ENCODE peak calls at places on chromosomes 16 and 17, in seven cellular contexts. Y is pancreas, L is Calu3, R is adrenal gland, T is fibroblast of pulmonary artery, M is upper lobe of right lung, O is cardiac muscle cell. V is an unnamed sample.

GRCh38 chr16:84561291-84561690 is 56.6 kb downstream of the COTL1 start:
- DNase-seq in Y (no peak), L (no peak), R (no peak), T (no peak), M (no peak), O (no peak), V (no peak)

GRCh38 chr16:84143784-84144199 is 1.2 kb downstream of the HSDL1 start:
- DNase-seq in Y (no peak), L (no peak), R (peak), T (peak), M (no peak), O (peak), V (no peak)

GRCh38 chr17:56505154-56505756 is 88.2 kb upstream of the NOG start:
- DNase-seq in Y (no peak), L (no peak), R (no peak), T (no peak), M (no peak), O (no peak), V (no peak)

GRCh38 chr17:30211371-30211770 is 24.1 kb downstream of the SLC6A4 start:
- DNase-seq in Y (no peak), L (no peak), R (no peak), T (no peak), M (no peak), O (no peak), V (no peak)

GRCh38 chr17:75069783-75070182 is 18.0 kb upstream of the SLC16A5 start:
- DNase-seq in Y (no peak), L (peak), R (peak), T (no peak), M (no peak), O (no peak), V (no peak)

GRCh38 chr17:80717661-80718060 is 173.0 kb downstream of the RPTOR start:
- DNase-seq in Y (no peak), L (no peak), R (no peak), T (no peak), M (no peak), O (no peak), V (no peak)

GRCh38 chr17:6686026-6686425 is 27.1 kb downstream of the SLC13A5 start:
- DNase-seq in Y (no peak), L (no peak), R (no peak), T (no peak), M (no peak), O (no peak), V (no peak)

GRCh38 chr17:35373984-35374765 is 754 bp upstream of the SLFN11 start:
- DNase-seq in Y (peak), L (peak), R (peak), T (peak), M (peak), O (peak), V (no peak)

GRCh38 chr16:61654962-61655361 is 381.3 kb downstream of the CDH8 start:
- DNase-seq in Y (no peak), L (no peak), R (no peak), T (no peak), M (no peak), O (no peak), V (no peak)

GRCh38 chr16:51164167-51164566 is 13.1 kb upstream of the SALL1 start:
- DNase-seq in Y (no peak), L (peak), R (no peak), T (no peak), M (no peak), O (no peak), V (no peak)

GRCh38 chr17:20612635-20613034 is 33.1 kb downstream of the CDRT15L2 start:
- DNase-seq in Y (no peak), L (no peak), R (no peak), T (no peak), M (peak), O (no peak), V (no peak)

GRCh38 chr16:73054131-73054496 is 6.2 kb upstream of the ZFHX3 start:
- DNase-seq in Y (no peak), L (no peak), R (no peak), T (no peak), M (no peak), O (peak), V (no peak)

GRCh38 chr17:77189148-77189547 is 48.4 kb downstream of the SEC14L1 start:
- DNase-seq in Y (no peak), L (no peak), R (no peak), T (no peak), M (no peak), O (no peak), V (no peak)

GRCh38 chr16:64659863-64660262 is 462.0 kb downstream of the CDH11 start:
- DNase-seq in Y (no peak), L (no peak), R (no peak), T (no peak), M (no peak), O (no peak), V (no peak)

GRCh38 chr16:10367616-10368188 is 18.2 kb upstream of the ATF7IP2 start:
- DNase-seq in Y (no peak), L (no peak), R (peak), T (no peak), M (no peak), O (no peak), V (no peak)

GRCh38 chr16:66265106-66265415 is 101.4 kb upstream of the CDH5 start:
- DNase-seq in Y (no peak), L (no peak), R (no peak), T (no peak), M (peak), O (no peak), V (no peak)

GRCh38 chr17:69560987-69561441 is 146.5 kb downstream of the MAP2K6 start:
- DNase-seq in Y (no peak), L (no peak), R (no peak), T (no peak), M (no peak), O (no peak), V (no peak)

GRCh38 chr16:28000314-28000713 is 63.2 kb downstream of the GSG1L start:
- DNase-seq in Y (no peak), L (no peak), R (no peak), T (no peak), M (no peak), O (no peak), V (no peak)

GRCh38 chr17:62456016-62456415 is 22.6 kb upstream of the TLK2 start:
- DNase-seq in Y (no peak), L (no peak), R (no peak), T (no peak), M (no peak), O (no peak), V (no peak)

GRCh38 chr16:68055395-68055794 is 29.8 kb upstream of the NFATC3 start:
- DNase-seq in Y (no peak), L (no peak), R (no peak), T (no peak), M (no peak), O (no peak), V (no peak)

GRCh38 chr17:74199306-74200092 is 4.0 kb upstream of the RPL38 start:
- DNase-seq in Y (no peak), L (peak), R (peak), T (peak), M (peak), O (peak), V (peak)

GRCh38 chr16:74309789-74310781 is 13.5 kb downstream of the PSMD7 start:
- DNase-seq in Y (no peak), L (peak), R (peak), T (peak), M (no peak), O (peak), V (peak)

GRCh38 chr16:27784351-27785306 is 234.7 kb downstream of the KATNIP start:
- DNase-seq in Y (no peak), L (no peak), R (no peak), T (no peak), M (no peak), O (no peak), V (no peak)

GRCh38 chr17:41666336-41666680 is 22.4 kb upstream of the EIF1 start:
- DNase-seq in Y (peak), L (peak), R (peak), T (peak), M (peak), O (peak), V (no peak)

GRCh38 chr16:28597692-28598261 is 927 bp upstream of the SULT1A2 start:
- DNase-seq in Y (no peak), L (no peak), R (no peak), T (no peak), M (peak), O (no peak), V (no peak)

GRCh38 chr16:47571049-47571448 is 109.9 kb downstream of the PHKB start:
- DNase-seq in Y (no peak), L (no peak), R (no peak), T (no peak), M (no peak), O (no peak), V (no peak)

GRCh38 chr16:24525970-24526559 is 13.3 kb upstream of the RBBP6 start:
- DNase-seq in Y (no peak), L (no peak), R (peak), T (peak), M (no peak), O (peak), V (no peak)

GRCh38 chr17:18974407-18975149 is 22.6 kb downstream of the SLC5A10 start:
- DNase-seq in Y (no peak), L (no peak), R (no peak), T (no peak), M (no peak), O (no peak), V (no peak)

GRCh38 chr16:52547834-52548215 is 882 bp upstream of the TOX3 start:
- DNase-seq in Y (no peak), L (no peak), R (no peak), T (no peak), M (no peak), O (no peak), V (no peak)

GRCh38 chr16:29962344-29962994 is 590 bp downstream of the TMEM219 start:
- DNase-seq in Y (no peak), L (no peak), R (peak), T (peak), M (no peak), O (peak), V (no peak)

GRCh38 chr17:31318298-31319190 is 2.9 kb downstream of the EVI2A start:
- DNase-seq in Y (peak), L (no peak), R (peak), T (peak), M (no peak), O (peak), V (no peak)

GRCh38 chr16:14347706-14348105 is 276.6 kb downstream of the MRTFB start:
- DNase-seq in Y (no peak), L (no peak), R (peak), T (no peak), M (no peak), O (no peak), V (no peak)

GRCh38 chr17:39235555-39236221 is 9.9 kb upstream of the STAC2 start:
- DNase-seq in Y (no peak), L (peak), R (peak), T (peak), M (peak), O (peak), V (peak)
- TF ChIP-seq CTCF in Y (no peak), L (peak), R (peak), T (peak), M (peak), O (peak), V (peak)

DNA sequence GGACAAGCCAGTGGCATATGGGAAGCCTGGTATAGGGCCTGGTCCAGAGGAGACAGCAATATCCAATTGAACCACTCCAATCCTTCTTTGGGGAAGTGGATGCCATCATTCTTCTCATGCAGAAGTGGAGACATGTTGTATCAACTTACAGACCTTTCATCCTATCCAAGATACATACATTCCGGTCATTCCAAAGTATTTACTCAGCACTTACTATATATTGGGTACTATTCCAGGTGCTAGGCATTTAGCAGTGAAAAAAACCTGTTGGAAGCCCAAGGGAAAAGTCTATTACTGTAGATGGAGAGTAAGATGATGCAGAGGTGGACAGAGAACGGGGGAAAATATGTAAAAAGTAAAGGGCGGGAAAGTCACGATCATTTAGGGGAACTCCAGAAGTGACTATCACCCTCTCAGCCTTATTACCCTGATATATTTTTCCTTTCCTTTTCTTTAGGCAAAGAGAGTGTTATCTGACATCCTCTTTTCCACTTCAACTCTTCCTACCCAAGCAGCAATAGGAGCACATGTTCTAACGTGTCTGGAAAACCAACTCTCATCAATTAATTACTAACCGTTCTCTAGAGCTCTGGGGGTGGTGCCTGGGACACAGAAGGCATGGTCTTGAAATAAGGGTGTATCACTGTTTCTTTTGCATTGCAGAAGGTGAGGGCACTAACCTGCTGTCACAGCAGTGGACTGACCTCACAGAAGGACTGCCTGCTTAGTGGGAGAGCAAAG is 210.1 kb upstream of the MAF start:
- DNase-seq in Y (no peak), L (no peak), R (no peak), T (no peak), M (no peak), O (no peak), V (no peak)
- TF ChIP-seq CTCF in Y (no peak), L (no peak), R (no peak), T (no peak), M (no peak), O (no peak), V (no peak)

DNA sequence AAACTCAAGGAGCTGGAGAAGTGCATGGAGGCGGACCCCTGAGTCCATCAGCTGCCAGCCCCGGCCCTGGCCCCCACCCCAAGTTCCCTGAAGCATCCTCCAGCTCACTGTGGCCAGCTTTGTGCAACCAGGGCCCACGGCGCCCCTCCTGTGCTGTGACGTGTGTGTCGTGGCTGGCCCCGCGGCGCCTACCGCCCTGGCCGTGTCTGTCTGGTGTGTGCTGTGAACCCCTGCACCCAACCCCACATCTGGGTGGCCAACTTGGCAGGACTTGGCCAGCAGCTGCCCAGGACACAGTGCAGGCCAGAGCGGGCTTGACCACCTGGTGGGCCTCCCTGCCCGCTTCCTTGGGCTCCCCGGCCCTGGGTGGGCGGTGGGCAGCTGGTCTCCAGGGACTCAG is 3.2 kb downstream of the TSR3 start:
- DNase-seq in Y (no peak), L (no peak), R (no peak), T (no peak), M (no peak), O (no peak), V (no peak)
- TF ChIP-seq CTCF in Y (no peak), L (no peak), R (no peak), T (no peak), M (no peak), O (no peak), V (no peak)

DNA sequence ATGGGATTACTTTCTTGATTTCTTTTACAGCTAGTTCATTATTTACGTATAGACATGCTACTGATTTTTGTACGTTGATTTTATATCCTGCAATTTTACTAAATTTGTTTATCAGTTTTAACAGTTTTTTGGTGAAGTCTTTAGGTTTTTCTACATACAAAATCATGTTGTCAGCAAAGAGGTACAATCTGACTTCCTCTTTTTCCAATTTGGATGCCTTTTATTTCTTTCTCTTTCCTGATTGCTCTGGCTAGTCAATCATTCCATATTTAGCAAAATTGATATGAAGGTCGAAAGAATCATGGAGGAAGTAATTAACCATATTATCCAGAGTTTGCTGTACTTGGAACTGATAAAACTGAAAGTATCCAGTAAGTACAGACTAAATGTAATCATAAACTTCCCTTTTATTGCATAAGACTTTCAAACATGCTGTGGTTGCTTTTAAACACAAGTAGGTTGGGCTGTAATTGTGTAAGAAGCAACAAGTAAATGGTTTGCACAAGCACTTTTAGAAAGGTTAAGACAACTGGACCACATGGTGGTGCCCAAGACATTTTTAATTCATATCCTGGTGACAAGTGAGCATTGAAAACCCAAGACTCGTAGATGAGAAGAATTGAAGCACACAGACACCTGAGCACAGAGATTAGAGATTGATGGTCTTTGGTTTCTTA is 8.4 kb downstream of the GDE1 start:
- DNase-seq in Y (no peak), L (no peak), R (no peak), T (peak), M (no peak), O (peak), V (no peak)
- TF ChIP-seq CTCF in Y (no peak), L (no peak), R (no peak), T (no peak), M (no peak), O (no peak), V (no peak)

DNA sequence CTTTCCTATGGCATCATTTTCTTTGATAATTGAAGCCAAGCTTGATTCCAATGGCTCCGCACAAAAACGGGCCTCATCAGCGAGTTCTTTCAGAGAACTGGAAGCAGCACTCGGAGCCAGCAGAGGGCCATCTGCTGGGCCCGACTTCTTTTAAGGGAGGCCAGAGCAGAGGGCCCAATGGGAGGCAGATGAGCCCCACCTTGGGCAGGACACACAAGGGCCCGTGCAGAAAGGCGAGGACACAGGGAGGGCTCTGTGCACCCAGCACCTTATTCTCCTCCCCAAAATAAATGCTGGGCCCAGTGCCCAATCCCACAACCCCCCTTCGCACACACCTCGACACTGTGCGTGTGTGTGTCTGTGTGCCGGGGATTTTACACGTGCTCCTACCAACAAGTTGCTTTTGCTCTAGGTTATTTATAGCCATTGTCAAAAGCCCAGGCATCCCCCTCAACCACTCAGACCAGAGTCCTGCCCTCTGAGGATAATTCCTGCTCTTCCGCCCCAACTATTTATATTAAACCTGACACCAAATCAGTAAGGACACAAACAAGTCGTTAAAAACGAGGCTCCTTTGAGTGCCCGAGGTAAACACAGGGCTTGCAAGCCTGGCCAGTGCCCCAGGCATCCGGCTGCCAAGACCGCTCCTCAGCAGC is 6.8 kb downstream of the AXIN2 start:
- DNase-seq in Y (no peak), L (no peak), R (no peak), T (no peak), M (no peak), O (no peak), V (no peak)
- TF ChIP-seq CTCF in Y (no peak), L (no peak), R (no peak), T (no peak), M (peak), O (peak), V (peak)

DNA sequence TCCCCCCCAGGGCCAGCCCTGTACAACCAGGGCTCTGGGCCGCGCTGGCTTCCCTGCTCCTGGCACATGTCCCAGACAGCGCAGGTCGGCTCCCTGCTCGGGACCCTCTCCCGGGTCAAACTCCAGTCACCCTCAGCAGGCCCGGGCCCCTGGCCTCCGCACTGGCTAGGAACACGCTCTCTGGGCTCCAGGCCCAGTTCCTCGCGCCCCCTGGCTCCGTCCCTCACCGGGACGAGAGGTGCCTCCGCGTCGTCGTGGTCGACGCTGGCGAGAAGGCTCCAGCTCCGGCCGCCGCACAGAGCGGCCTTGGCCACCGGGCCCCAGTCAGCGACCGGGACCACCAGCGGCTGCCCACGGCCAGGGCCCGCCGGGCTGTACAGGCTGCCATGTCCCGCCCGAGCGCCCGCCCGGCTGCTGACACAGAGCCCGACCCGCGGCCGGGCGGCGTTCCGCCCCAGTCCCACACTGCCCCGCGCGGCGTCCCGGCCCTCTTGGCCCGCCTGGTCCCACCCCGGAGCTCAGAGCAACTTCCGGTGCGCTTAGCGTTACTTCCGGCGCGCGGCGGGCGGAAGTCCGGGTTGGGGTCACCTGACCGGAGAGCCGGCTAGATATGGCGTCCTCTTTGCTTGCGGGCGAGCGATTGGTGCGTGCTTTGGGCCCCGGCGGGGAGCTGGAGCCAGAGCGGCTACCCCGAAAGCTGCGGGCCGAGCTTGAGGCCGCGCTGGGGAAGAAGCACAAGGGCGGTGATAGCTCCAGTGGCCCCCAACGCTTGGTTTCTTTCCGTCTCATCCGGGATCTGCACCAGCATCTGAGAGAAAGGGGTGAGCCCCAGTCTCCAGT is at the start of gene POLDIP2:
- DNase-seq in Y (peak), L (peak), R (peak), T (peak), M (peak), O (peak), V (peak)
- TF ChIP-seq CTCF in Y (no peak), L (no peak), R (no peak), T (no peak), M (peak), O (no peak), V (no peak)

DNA sequence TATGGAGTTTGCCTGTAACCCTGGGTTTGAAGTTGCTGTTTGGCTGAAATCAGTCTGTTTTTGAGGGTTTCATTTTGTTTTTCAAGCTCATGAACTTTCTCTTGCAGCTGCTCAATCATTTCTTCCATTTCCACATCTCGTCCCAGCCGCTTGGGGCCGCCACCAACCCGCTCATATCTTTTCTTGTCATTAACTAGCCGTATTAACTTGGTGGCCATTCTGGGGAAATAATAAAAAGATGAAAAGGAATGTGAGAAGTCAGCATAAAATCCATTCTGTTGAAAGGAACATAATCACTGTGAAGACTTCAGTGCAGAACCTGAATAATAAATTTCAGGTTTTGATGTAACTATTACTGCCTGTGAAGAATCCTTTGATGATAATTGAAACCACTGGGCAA is 11.5 kb downstream of the RPGRIP1L start:
- DNase-seq in Y (no peak), L (no peak), R (no peak), T (peak), M (no peak), O (peak), V (no peak)
- TF ChIP-seq CTCF in Y (no peak), L (no peak), R (no peak), T (peak), M (no peak), O (peak), V (no peak)

V was measured in D721Med.